ENCODE peak calls at places on chromosomes 7 and 10, in five cellular contexts. K, X, N, D and Q are unnamed samples.

GRCh38 chr7:128403676-128404075 is 6.1 kb downstream of the IMPDH1 start:
- DNase-seq in K (no peak), X (no peak), D (no peak), N (no peak), Q (no peak)

GRCh38 chr7:50321678-50322077 is 17.2 kb downstream of the IKZF1 start:
- DNase-seq in D (no peak), X (no peak), K (no peak), N (no peak), Q (no peak)

GRCh38 chr10:97428572-97428981 is 2.6 kb downstream of the PGAM1 start:
- DNase-seq in K (no peak), D (no peak), X (no peak), N (no peak), Q (no peak)

GRCh38 chr10:92125169-92125543 is 165.7 kb downstream of the CPEB3 start:
- DNase-seq in K (no peak), X (no peak), N (no peak), D (no peak), Q (no peak)

GRCh38 chr10:12487366-12487765 is 138.0 kb downstream of the CAMK1D start:
- DNase-seq in N (no peak), D (no peak), K (no peak), X (no peak), Q (no peak)

GRCh38 chr10:7787150-7787856 is 490 bp downstream of the KIN start:
- DNase-seq in D (no peak), K (no peak), N (peak; percentile 25), X (peak; percentile 33), Q (peak; percentile 23)

GRCh38 chr7:30656611-30657010 is 25.6 kb downstream of the CRHR2 start:
- DNase-seq in K (no peak), D (no peak), N (no peak), X (no peak), Q (no peak)

GRCh38 chr10:34628174-34628802 is 186.8 kb downstream of the PARD3 start:
- DNase-seq in N (peak; percentile 74), D (no peak), X (no peak), K (peak; percentile 19), Q (no peak)

GRCh38 chr7:55690-56248 is 136.6 kb upstream of the FAM20C start:
- DNase-seq in X (no peak), D (no peak), N (peak; percentile 42), K (no peak), Q (no peak)

GRCh38 chr10:77877461-77878344 is 48.9 kb downstream of the DLG5 start:
- DNase-seq in N (peak; percentile 30), K (no peak), X (no peak), D (peak; percentile 72), Q (peak; percentile 73)

GRCh38 chr7:2924866-2925840 is 81.0 kb upstream of the GNA12 start:
- DNase-seq in N (no peak), K (no peak), D (no peak), X (no peak), Q (no peak)

GRCh38 chr7:22393825-22394458 is 37.0 kb upstream of the RAPGEF5 start:
- DNase-seq in K (no peak), N (no peak), D (no peak), X (no peak), Q (no peak)

GRCh38 chr10:43372751-43373445 is 1.5 kb downstream of the FXYD4 start:
- DNase-seq in N (no peak), K (no peak), X (no peak), D (no peak), Q (no peak)

GRCh38 chr7:602341-603141 is 82.9 kb upstream of the PDGFA start:
- DNase-seq in D (no peak), K (peak; percentile 18), X (no peak), N (peak; percentile 79), Q (no peak)

GRCh38 chr7:22108151-22108845 is 162.6 kb upstream of the CDCA7L start:
- DNase-seq in N (no peak), K (no peak), D (no peak), X (no peak), Q (no peak)

GRCh38 chr7:111953611-111954010 is 252.6 kb downstream of the DOCK4 start:
- DNase-seq in X (no peak), N (no peak), D (no peak), K (peak; percentile 77), Q (no peak)

GRCh38 chr7:35723011-35723410 is 28.1 kb upstream of the HERPUD2 start:
- DNase-seq in K (no peak), N (no peak), X (no peak), D (no peak), Q (no peak)

GRCh38 chr7:38373155-38373554 is 99.7 kb upstream of the TARP start:
- DNase-seq in N (no peak), D (no peak), K (no peak), X (no peak), Q (no peak)

GRCh38 chr10:123236122-123236521 is 81.9 kb downstream of the BUB3 start:
- DNase-seq in N (no peak), D (no peak), K (peak; percentile 9), X (no peak), Q (no peak)

GRCh38 chr7:150368884-150369739 is 490 bp downstream of the REPIN1 start:
- DNase-seq in K (peak; percentile 77), N (peak; percentile 69), X (peak; percentile 79), D (no peak), Q (peak; percentile 78)

GRCh38 chr10:45468110-45468509 is 94.1 kb downstream of the ALOX5 start:
- DNase-seq in D (no peak), N (no peak), X (no peak), K (no peak), Q (no peak)

GRCh38 chr7:85471740-85472139 is 284.9 kb upstream of the SEMA3D start:
- DNase-seq in K (no peak), X (no peak), N (no peak), D (no peak), Q (peak; percentile 3)

GRCh38 chr7:4531236-4531635 is 150.9 kb upstream of the FOXK1 start:
- DNase-seq in X (no peak), N (no peak), K (no peak), D (peak; percentile 13), Q (no peak)

GRCh38 chr7:121624922-121625321 is 228.8 kb upstream of the FAM3C start:
- DNase-seq in K (no peak), X (no peak), D (no peak), N (no peak), Q (no peak)

GRCh38 chr10:100883322-100883821 is 29.4 kb upstream of the SLF2 start:
- DNase-seq in N (no peak), K (no peak), X (no peak), D (no peak), Q (no peak)

GRCh38 chr7:43522406-43523156 is 60.3 kb upstream of the STK17A start:
- DNase-seq in K (no peak), D (no peak), X (no peak), N (no peak), Q (no peak)

GRCh38 chr7:1978656-1979590 is 253.8 kb downstream of the MAD1L1 start:
- DNase-seq in K (no peak), N (no peak), X (no peak), D (no peak), Q (no peak)

GRCh38 chr10:112812571-112812970 is 137.5 kb upstream of the TCF7L2 start:
- DNase-seq in N (no peak), K (no peak), D (no peak), X (no peak), Q (no peak)

GRCh38 chr7:99133766-99134564 is 9.9 kb downstream of the SMURF1 start:
- DNase-seq in D (no peak), K (no peak), N (no peak), X (no peak), Q (no peak)

GRCh38 chr7:99131290-99131689 is 12.6 kb downstream of the SMURF1 start:
- DNase-seq in K (no peak), N (no peak), X (no peak), D (no peak), Q (no peak)

GRCh38 chr7:99129536-99129935 is 14.4 kb downstream of the SMURF1 start:
- DNase-seq in N (no peak), D (no peak), X (no peak), K (no peak), Q (no peak)

GRCh38 chr7:99135938-99136337 is 8.0 kb downstream of the SMURF1 start:
- DNase-seq in D (no peak), X (no peak), N (no peak), K (no peak), Q (no peak)

DNA sequence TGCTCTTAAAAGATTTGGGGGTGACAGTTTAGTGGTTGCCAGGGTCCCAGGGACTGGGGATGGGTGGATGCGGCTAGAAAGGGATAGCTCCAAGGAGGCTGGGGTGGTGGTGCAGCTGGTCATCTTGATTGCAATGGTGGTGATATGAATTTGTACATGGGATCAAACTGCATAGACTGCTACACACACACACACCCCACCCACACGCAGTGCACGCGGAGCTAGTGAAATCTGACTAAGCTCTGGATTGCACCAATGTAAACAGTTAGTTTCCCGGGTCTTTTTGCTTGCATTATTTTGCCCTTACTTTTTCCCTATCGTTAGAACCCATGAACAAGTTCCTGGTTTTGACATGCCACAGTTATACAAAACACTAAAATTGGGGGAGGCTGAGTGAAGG is 11.0 kb downstream of the SMURF1 start:
- DNase-seq in D (no peak), K (peak; percentile 21), X (no peak), N (no peak), Q (no peak)
- H3K4me3 ChIP-seq in D (no peak overlapping the region), K (no peak overlapping the region), X (no peak overlapping the region), N (no peak overlapping the region), Q (no peak overlapping the region)

GRCh38 chr7:117445206-117445605 is 17.9 kb upstream of the ASZ1 start:
- DNase-seq in N (no peak), X (no peak), D (no peak), K (no peak), Q (no peak)

GRCh38 chr7:117444646-117445045 is 17.4 kb upstream of the ASZ1 start:
- DNase-seq in K (no peak), D (no peak), N (no peak), X (no peak), Q (no peak)

GRCh38 chr7:117446220-117446815 is 19.0 kb upstream of the ASZ1 start:
- DNase-seq in X (no peak), D (no peak), N (no peak), K (no peak), Q (no peak)

GRCh38 chr7:117448655-117449054 is 21.4 kb upstream of the ASZ1 start:
- DNase-seq in N (no peak), K (no peak), X (no peak), D (no peak), Q (no peak)
- TF ChIP-seq JUN in N (no peak), K (no peak), X (no peak), D (no peak), Q (no peak)

GRCh38 chr7:130490287-130490686 is 1.6 kb upstream of the MEST start:
- DNase-seq in D (no peak), X (no peak), K (no peak), N (no peak), Q (peak; percentile 15)
- H3K4me3 ChIP-seq in D (peak overlapping the region; percentile 67), X (no peak overlapping the region), K (no peak overlapping the region), N (no peak overlapping the region), Q (no peak overlapping the region)

GRCh38 chr7:152862842-152863241 is 103.3 kb downstream of the ACTR3B start:
- DNase-seq in X (no peak), D (no peak), N (no peak), K (no peak), Q (no peak)
- TF ChIP-seq JUN in X (no peak), D (no peak), N (no peak), K (no peak), Q (no peak)

GRCh38 chr7:92131093-92131492 is 3.2 kb downstream of the CYP51A1 start:
- DNase-seq in N (no peak), X (no peak), D (no peak), K (no peak), Q (no peak)
- H3K4me3 ChIP-seq in N (no peak overlapping the region), X (no peak overlapping the region), D (no peak overlapping the region), K (peak overlapping the region; percentile 95), Q (no peak overlapping the region)

GRCh38 chr10:23419657-23420319 is 19.1 kb upstream of the OTUD1 start:
- DNase-seq in K (no peak), N (no peak), X (no peak), D (no peak), Q (no peak)
- TF ChIP-seq JUN in K (no peak), N (no peak), X (no peak), D (no peak), Q (no peak)